ENCODE peak calls at places on chromosome 17, in nine cellular contexts. H, Q, T, U, M, Z, A, S and I are unnamed samples. For H3K4me1, the result is how much of the 10 kb centered on the place peaks cover.

GRCh38 chr17:76492989-76493501 is 8.2 kb downstream of the RHBDF2 start:
- DNase-seq in A (no peak), M (peak), U (no peak), T (peak), H (no peak), Q (peak), S (peak), Z (peak), I (peak)

GRCh38 chr17:82329683-82330321 is 3.8 kb downstream of the SECTM1 start:
- DNase-seq in Z (no peak), U (no peak), S (no peak), H (peak), T (no peak), Q (no peak), M (no peak), A (no peak), I (no peak)

GRCh38 chr17:76147211-76148014 is 6.4 kb upstream of the FOXJ1 start:
- DNase-seq in Q (no peak), T (no peak), M (no peak), H (no peak), Z (peak), S (no peak), A (no peak), U (no peak), I (no peak)

GRCh38 chr17:66337268-66337667 is 34.9 kb downstream of the PRKCA start:
- DNase-seq in Q (no peak), M (no peak), H (no peak), T (no peak), Z (no peak), U (no peak), S (no peak), A (no peak), I (no peak)

GRCh38 chr17:42282478-42283080 is 5.7 kb upstream of the STAT5A start:
- DNase-seq in U (no peak), T (no peak), Z (no peak), A (no peak), H (no peak), Q (no peak), M (no peak), S (no peak), I (no peak)

GRCh38 chr17:56325561-56325960 is 172.3 kb downstream of the ANKFN1 start:
- DNase-seq in Z (no peak), U (no peak), T (no peak), Q (no peak), A (no peak), S (no peak), M (no peak), H (no peak), I (no peak)

GRCh38 chr17:28074010-28074409 is 31.5 kb downstream of the NLK start:
- DNase-seq in H (no peak), M (no peak), S (no peak), Z (no peak), T (no peak), Q (no peak), U (no peak), A (no peak), I (no peak)

GRCh38 chr17:28338056-28338768 is 2.7 kb downstream of the TNFAIP1 start:
- DNase-seq in Z (peak), H (no peak), Q (no peak), T (no peak), U (no peak), A (no peak), S (peak), M (peak), I (no peak)

GRCh38 chr17:34406196-34406595 is 43.2 kb upstream of the CCL1 start:
- DNase-seq in U (no peak), T (no peak), M (no peak), S (no peak), Z (no peak), H (no peak), A (no peak), Q (no peak), I (no peak)

GRCh38 chr17:35768796-35769195 is 8.1 kb downstream of the C17orf50 start:
- DNase-seq in M (no peak), T (no peak), U (no peak), A (no peak), Q (no peak), H (no peak), Z (no peak), S (no peak), I (no peak)

GRCh38 chr17:45976755-45977505 is 22.1 kb upstream of the STH start:
- DNase-seq in A (no peak), S (no peak), Z (no peak), M (no peak), T (no peak), H (no peak), Q (no peak), U (no peak), I (no peak)

GRCh38 chr17:44752953-44753861 is 5.6 kb upstream of the ADAM11 start:
- DNase-seq in Q (no peak), Z (no peak), S (no peak), A (no peak), M (no peak), U (no peak), T (no peak), H (peak), I (no peak)

GRCh38 chr17:77440571-77440981 is 299.8 kb downstream of the SEC14L1 start:
- DNase-seq in T (no peak), H (no peak), S (no peak), U (no peak), Z (no peak), M (peak), A (no peak), Q (no peak), I (no peak)

GRCh38 chr17:17560167-17560566 is 31.3 kb downstream of the PEMT start:
- DNase-seq in T (no peak), Z (no peak), A (no peak), U (no peak), M (no peak), Q (no peak), H (no peak), S (no peak), I (no peak)

GRCh38 chr17:43416998-43417891 is 18.5 kb downstream of the ARL4D start:
- DNase-seq in A (no peak), Q (no peak), S (peak), Z (peak), U (peak), T (peak), H (peak), M (peak), I (no peak)

GRCh38 chr17:41392278-41392677 is 5.1 kb downstream of the KRT31 start:
- DNase-seq in M (no peak), U (no peak), A (no peak), S (no peak), Z (peak), H (no peak), Q (no peak), T (no peak), I (no peak)

GRCh38 chr17:10120113-10120485 is 78.3 kb downstream of the GAS7 start:
- DNase-seq in Z (no peak), T (no peak), H (no peak), S (no peak), M (no peak), U (no peak), Q (no peak), A (no peak), I (no peak)

GRCh38 chr17:58667934-58668597 is 23.8 kb downstream of the TEX14 start:
- DNase-seq in A (no peak), T (no peak), S (no peak), H (no peak), Z (peak), M (no peak), U (peak), Q (no peak), I (no peak)

GRCh38 chr17:57369509-57369945 is 113.2 kb downstream of the MSI2 start:
- DNase-seq in U (no peak), Z (no peak), M (no peak), Q (no peak), S (no peak), H (no peak), T (no peak), A (no peak), I (no peak)

GRCh38 chr17:82407255-82407654 is 10.9 kb upstream of the HEXD start:
- DNase-seq in M (peak), Q (no peak), S (peak), H (peak), U (peak), A (no peak), Z (no peak), T (no peak), I (no peak)

GRCh38 chr17:17398188-17398927 is 78.4 kb upstream of the MED9 start:
- DNase-seq in A (no peak), T (peak), Q (no peak), S (no peak), Z (peak), H (no peak), M (no peak), U (no peak), I (no peak)

GRCh38 chr17:41959336-41960095 is 7.1 kb upstream of the CNP start:
- DNase-seq in M (no peak), U (peak), S (no peak), Z (peak), T (no peak), H (no peak), Q (no peak), A (peak), I (no peak)

GRCh38 chr17:76532072-76532651 is 5.3 kb downstream of the CYGB start:
- DNase-seq in H (peak), Q (no peak), M (no peak), S (no peak), A (no peak), T (no peak), Z (no peak), U (no peak), I (no peak)

GRCh38 chr17:19531780-19532501 is 1.7 kb upstream of the SLC47A1 start:
- DNase-seq in H (no peak), Z (peak), A (no peak), U (no peak), M (no peak), Q (no peak), T (no peak), S (no peak), I (no peak)

GRCh38 chr17:27066315-27066714 is 227.6 kb upstream of the WSB1 start:
- DNase-seq in H (no peak), U (no peak), Z (no peak), Q (no peak), A (no peak), M (no peak), S (no peak), T (no peak), I (no peak)

GRCh38 chr17:67833946-67834631 is 8.8 kb downstream of the BPTF start:
- DNase-seq in H (no peak), T (no peak), A (no peak), Z (no peak), M (no peak), U (no peak), S (no peak), Q (no peak), I (no peak)

GRCh38 chr17:80294653-80295052 is 34.0 kb downstream of the RNF213 start:
- DNase-seq in M (no peak), H (no peak), T (no peak), U (no peak), A (no peak), Q (no peak), S (no peak), Z (no peak), I (no peak)

GRCh38 chr17:82864721-82865240 is 25.0 kb upstream of the ZNF750 start:
- DNase-seq in H (peak), S (no peak), U (no peak), M (no peak), A (no peak), T (no peak), Z (no peak), Q (no peak), I (no peak)

GRCh38 chr17:8223356-8224063 is 13.1 kb upstream of the AURKB start:
- DNase-seq in A (peak), Q (no peak), H (no peak), T (peak), M (peak), U (peak), S (peak), Z (peak), I (peak)

GRCh38 chr17:7324438-7324779 is 4.7 kb downstream of the NEURL4 start:
- DNase-seq in M (no peak), A (no peak), H (no peak), U (no peak), Q (no peak), T (no peak), S (no peak), Z (no peak), I (no peak)

GRCh38 chr17:81994593-81995462 is 17.4 kb downstream of the ASPSCR1 start:
- DNase-seq in M (no peak), H (no peak), U (no peak), Z (no peak), S (no peak), T (no peak), A (no peak), Q (no peak), I (no peak)

GRCh38 chr17:63772801-63773271 is 561 bp downstream of the CCDC47 start:
- DNase-seq in S (no peak), Q (peak), T (no peak), H (no peak), U (peak), A (no peak), Z (peak), M (no peak), I (no peak)

GRCh38 chr17:34076743-34077631 is 178.1 kb upstream of the CCL2 start:
- DNase-seq in T (no peak), U (no peak), A (no peak), Z (peak), M (no peak), H (no peak), S (no peak), Q (no peak), I (no peak)

GRCh38 chr17:79089720-79090502 is 15.3 kb downstream of the ENGASE start:
- DNase-seq in Q (no peak), Z (peak), M (no peak), A (no peak), T (no peak), H (no peak), U (no peak), S (no peak), I (no peak)

GRCh38 chr17:79088997-79089328 is 14.3 kb downstream of the ENGASE start:
- DNase-seq in H (no peak), Q (no peak), A (no peak), S (no peak), U (no peak), T (no peak), Z (no peak), M (no peak), I (no peak)

GRCh38 chr17:79092567-79092966 is 17.9 kb downstream of the ENGASE start:
- DNase-seq in T (no peak), A (no peak), U (no peak), H (no peak), M (no peak), S (no peak), Q (no peak), Z (no peak), I (no peak)

GRCh38 chr17:79091373-79091670 is 16.7 kb downstream of the ENGASE start:
- DNase-seq in U (no peak), T (no peak), Z (no peak), H (no peak), A (no peak), M (no peak), Q (no peak), S (no peak), I (no peak)

DNA sequence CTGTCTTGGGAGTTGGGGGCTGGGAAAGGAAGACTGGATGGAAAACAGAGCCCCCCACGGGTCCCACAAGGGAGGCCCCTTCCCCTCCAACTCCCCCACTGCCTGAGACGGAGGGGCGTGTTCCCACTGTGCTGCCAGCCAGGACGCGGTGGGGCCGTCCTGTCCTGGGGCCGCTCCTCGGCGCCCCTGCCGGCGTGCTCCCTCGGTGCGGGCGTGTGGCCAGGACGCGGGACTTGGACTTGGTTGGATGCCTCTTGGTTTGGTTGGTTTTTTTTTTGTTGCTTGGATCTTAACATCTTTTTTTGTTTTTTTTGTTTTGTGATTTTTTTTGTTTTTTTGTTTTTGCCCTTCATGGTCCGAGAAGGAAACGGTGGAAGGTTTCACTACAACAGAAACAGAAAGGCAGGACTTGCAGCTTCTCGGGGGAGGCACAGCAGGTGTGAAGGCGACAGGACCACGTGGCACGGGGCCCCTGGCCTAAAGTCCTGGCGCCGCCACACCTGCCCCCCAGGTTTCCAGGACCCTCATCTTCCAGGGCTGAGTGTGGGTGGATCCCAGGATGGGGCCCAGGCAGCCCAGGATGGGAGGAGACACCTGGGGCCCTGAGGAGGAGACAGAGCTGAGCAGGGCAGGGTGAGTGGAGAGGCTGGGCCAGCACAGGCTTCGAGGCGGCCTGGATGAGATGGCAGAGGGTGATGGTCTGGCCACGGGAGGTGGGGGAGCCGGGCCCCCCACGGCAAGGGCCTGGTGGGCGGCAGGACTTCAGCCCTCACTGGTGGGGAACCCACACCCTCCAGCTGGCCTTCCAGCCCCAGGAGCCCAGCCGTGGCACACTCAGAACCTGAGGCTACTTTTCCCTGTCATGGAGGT is 16.1 kb downstream of the ENGASE start:
- DNase-seq in H (no peak), M (no peak), Z (peak), Q (no peak), A (no peak), U (no peak), T (no peak), S (no peak), I (no peak)
- H3K4me1 ChIP-seq in H (under half), M (under half), Z (under half), Q (under half), A (under half), U (under half), T (under half), S (under half), I (under half)

GRCh38 chr17:39199673-39199985 is 454 bp upstream of the RPL19 start:
- DNase-seq in U (no peak), A (no peak), M (no peak), H (no peak), S (peak), T (no peak), Z (no peak), Q (no peak), I (no peak)
- H3K4me3 ChIP-seq in U (peak), A (peak), M (peak), H (peak), S (peak), T (peak), Z (peak), Q (peak), I (peak)

GRCh38 chr17:70274255-70274654 is 104.9 kb downstream of the KCNJ2 start:
- DNase-seq in S (no peak), T (no peak), Z (no peak), A (no peak), H (no peak), Q (no peak), U (no peak), M (no peak), I (no peak)

GRCh38 chr17:70276931-70277330 is 107.6 kb downstream of the KCNJ2 start:
- DNase-seq in T (no peak), M (no peak), Z (peak), A (no peak), S (no peak), H (no peak), Q (no peak), U (no peak), I (no peak)

DNA sequence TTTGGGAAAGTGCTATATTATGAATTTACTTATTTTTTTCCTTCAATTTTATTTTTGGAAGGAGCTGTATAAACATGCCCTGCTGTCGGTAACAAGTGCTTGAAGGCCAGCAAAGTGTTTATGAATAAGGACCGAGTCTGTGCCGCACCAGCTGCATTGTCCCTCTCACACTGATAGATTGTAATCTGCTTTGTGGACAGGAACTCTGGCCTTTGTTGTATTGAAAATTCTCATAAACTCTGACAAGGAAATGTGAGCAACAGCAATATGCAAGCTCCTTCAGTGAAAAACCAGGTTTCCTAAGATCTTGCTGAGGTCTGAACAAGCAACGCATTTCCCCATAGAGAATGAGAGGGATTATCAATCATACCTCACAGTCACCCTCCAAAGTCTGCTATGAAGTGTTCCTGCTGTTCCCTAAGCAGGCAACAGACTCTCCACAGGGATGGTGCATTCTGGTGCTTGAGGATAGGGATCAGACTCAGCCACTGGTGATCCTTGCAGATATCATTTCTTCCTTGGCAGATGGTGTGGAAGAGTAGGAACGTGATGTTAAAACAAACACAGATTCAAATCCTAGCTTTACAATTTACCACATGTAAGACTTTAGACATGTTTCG is 109.6 kb downstream of the KCNJ2 start:
- DNase-seq in T (no peak), A (no peak), Z (no peak), H (no peak), Q (no peak), S (no peak), U (no peak), M (no peak), I (no peak)
- H3K27ac ChIP-seq in T (no peak), A (no peak), Z (no peak), H (no peak), Q (no peak), S (no peak), U (no peak), M (no peak), I (no peak)

GRCh38 chr17:50268040-50268439 is 6.2 kb upstream of the TMEM92 start:
- DNase-seq in M (no peak), A (no peak), H (peak), T (no peak), S (no peak), U (no peak), Q (no peak), Z (no peak), I (no peak)
- H3K4me1 ChIP-seq in M (under half), A (under half), H (under half), T (under half), S (half or more), U (under half), Q (under half), Z (half or more), I (under half)

GRCh38 chr17:29616300-29617048 is 6.2 kb downstream of the CORO6 start:
- DNase-seq in H (peak), M (no peak), A (no peak), U (no peak), S (no peak), Q (no peak), Z (no peak), T (no peak), I (no peak)
- H3K4me3 ChIP-seq in H (no peak), M (peak), A (no peak), U (no peak), S (peak), Q (peak), Z (peak), T (peak), I (peak)